ENCODE peak calls at places on chromosomes 7 and 10, in ten cellular contexts. One of them, this sample, is unnamed.

GRCh38 chr7:17275749-17276671 is 22.4 kb upstream of the AHR start:
- DNase-seq in bronchial epithelial cell: peak
- DNase-seq in putamen: no peak
- DNase-seq in T1000: peak
- DNase-seq in activated CD8-positive, alpha-beta T cell treated with anti-CD3 and anti-CD28 coated beads for 36 hours: no peak
- DNase-seq in NCI-H1092 treated with DMSO at 0.1 percent for 48 hours: no peak
- DNase-seq in central memory CD8-positive, alpha-beta T cell: no peak
- DNase-seq in HEK293T: no peak
- DNase-seq in kidney tubule cell: peak
- DNase-seq in NCI-H446: peak
- DNase-seq in this sample: peak

GRCh38 chr10:14567421-14567820 is 207.3 kb downstream of the FAM107B start:
- DNase-seq in bronchial epithelial cell: no peak
- DNase-seq in putamen: no peak
- DNase-seq in T1000: no peak
- DNase-seq in activated CD8-positive, alpha-beta T cell treated with anti-CD3 and anti-CD28 coated beads for 36 hours: no peak
- DNase-seq in NCI-H1092 treated with DMSO at 0.1 percent for 48 hours: no peak
- DNase-seq in central memory CD8-positive, alpha-beta T cell: no peak
- DNase-seq in HEK293T: no peak
- DNase-seq in kidney tubule cell: no peak
- DNase-seq in NCI-H446: no peak
- DNase-seq in this sample: no peak

GRCh38 chr7:129401968-129402860 is 32.0 kb upstream of the STRIP2 start:
- DNase-seq in bronchial epithelial cell: peak
- DNase-seq in putamen: peak
- DNase-seq in T1000: no peak
- DNase-seq in activated CD8-positive, alpha-beta T cell treated with anti-CD3 and anti-CD28 coated beads for 36 hours: peak
- DNase-seq in NCI-H1092 treated with DMSO at 0.1 percent for 48 hours: no peak
- DNase-seq in central memory CD8-positive, alpha-beta T cell: no peak
- DNase-seq in HEK293T: no peak
- DNase-seq in kidney tubule cell: peak
- DNase-seq in NCI-H446: no peak
- DNase-seq in this sample: peak

GRCh38 chr10:106506509-106507265 is 657.8 kb downstream of the SORCS1 start:
- DNase-seq in bronchial epithelial cell: peak
- DNase-seq in putamen: no peak
- DNase-seq in T1000: no peak
- DNase-seq in activated CD8-positive, alpha-beta T cell treated with anti-CD3 and anti-CD28 coated beads for 36 hours: no peak
- DNase-seq in NCI-H1092 treated with DMSO at 0.1 percent for 48 hours: no peak
- DNase-seq in central memory CD8-positive, alpha-beta T cell: no peak
- DNase-seq in HEK293T: no peak
- DNase-seq in kidney tubule cell: peak
- DNase-seq in NCI-H446: no peak
- DNase-seq in this sample: peak

GRCh38 chr7:150968056-150968455 is 10.1 kb downstream of the KCNH2 start:
- DNase-seq in bronchial epithelial cell: no peak
- DNase-seq in putamen: no peak
- DNase-seq in T1000: no peak
- DNase-seq in activated CD8-positive, alpha-beta T cell treated with anti-CD3 and anti-CD28 coated beads for 36 hours: no peak
- DNase-seq in NCI-H1092 treated with DMSO at 0.1 percent for 48 hours: no peak
- DNase-seq in central memory CD8-positive, alpha-beta T cell: no peak
- DNase-seq in HEK293T: no peak
- DNase-seq in kidney tubule cell: no peak
- DNase-seq in NCI-H446: no peak
- DNase-seq in this sample: no peak

GRCh38 chr7:75914169-75914654 is 743 bp upstream of the POR start:
- DNase-seq in bronchial epithelial cell: no peak
- DNase-seq in putamen: no peak
- DNase-seq in T1000: no peak
- DNase-seq in activated CD8-positive, alpha-beta T cell treated with anti-CD3 and anti-CD28 coated beads for 36 hours: no peak
- DNase-seq in NCI-H1092 treated with DMSO at 0.1 percent for 48 hours: no peak
- DNase-seq in central memory CD8-positive, alpha-beta T cell: no peak
- DNase-seq in HEK293T: no peak
- DNase-seq in kidney tubule cell: no peak
- DNase-seq in NCI-H446: no peak
- DNase-seq in this sample: no peak

GRCh38 chr10:17109475-17110207 is 20.0 kb downstream of the CUBN start:
- DNase-seq in bronchial epithelial cell: peak
- DNase-seq in putamen: no peak
- DNase-seq in T1000: no peak
- DNase-seq in activated CD8-positive, alpha-beta T cell treated with anti-CD3 and anti-CD28 coated beads for 36 hours: peak
- DNase-seq in NCI-H1092 treated with DMSO at 0.1 percent for 48 hours: no peak
- DNase-seq in central memory CD8-positive, alpha-beta T cell: no peak
- DNase-seq in HEK293T: no peak
- DNase-seq in kidney tubule cell: peak
- DNase-seq in NCI-H446: peak
- DNase-seq in this sample: peak

GRCh38 chr7:116726149-116726548 is 54.2 kb downstream of the MET start:
- DNase-seq in bronchial epithelial cell: no peak
- DNase-seq in putamen: no peak
- DNase-seq in T1000: no peak
- DNase-seq in activated CD8-positive, alpha-beta T cell treated with anti-CD3 and anti-CD28 coated beads for 36 hours: no peak
- DNase-seq in NCI-H1092 treated with DMSO at 0.1 percent for 48 hours: no peak
- DNase-seq in central memory CD8-positive, alpha-beta T cell: no peak
- DNase-seq in HEK293T: no peak
- DNase-seq in kidney tubule cell: no peak
- DNase-seq in NCI-H446: no peak
- DNase-seq in this sample: peak

GRCh38 chr10:49592726-49593563 is 17.2 kb upstream of the SLC18A3 start:
- DNase-seq in bronchial epithelial cell: peak
- DNase-seq in putamen: peak
- DNase-seq in T1000: peak
- DNase-seq in activated CD8-positive, alpha-beta T cell treated with anti-CD3 and anti-CD28 coated beads for 36 hours: peak
- DNase-seq in NCI-H1092 treated with DMSO at 0.1 percent for 48 hours: peak
- DNase-seq in central memory CD8-positive, alpha-beta T cell: peak
- DNase-seq in HEK293T: peak
- DNase-seq in kidney tubule cell: peak
- DNase-seq in NCI-H446: peak
- DNase-seq in this sample: peak

GRCh38 chr7:133703547-133703946 is 423.6 kb upstream of the LRGUK start:
- DNase-seq in bronchial epithelial cell: peak
- DNase-seq in putamen: no peak
- DNase-seq in T1000: peak
- DNase-seq in activated CD8-positive, alpha-beta T cell treated with anti-CD3 and anti-CD28 coated beads for 36 hours: no peak
- DNase-seq in NCI-H1092 treated with DMSO at 0.1 percent for 48 hours: no peak
- DNase-seq in central memory CD8-positive, alpha-beta T cell: no peak
- DNase-seq in HEK293T: no peak
- DNase-seq in kidney tubule cell: peak
- DNase-seq in NCI-H446: no peak
- DNase-seq in this sample: no peak

GRCh38 chr10:124020871-124021823 is 72.3 kb downstream of the CHST15 start:
- DNase-seq in bronchial epithelial cell: peak
- DNase-seq in putamen: no peak
- DNase-seq in T1000: no peak
- DNase-seq in activated CD8-positive, alpha-beta T cell treated with anti-CD3 and anti-CD28 coated beads for 36 hours: no peak
- DNase-seq in NCI-H1092 treated with DMSO at 0.1 percent for 48 hours: no peak
- DNase-seq in central memory CD8-positive, alpha-beta T cell: no peak
- DNase-seq in HEK293T: no peak
- DNase-seq in kidney tubule cell: no peak
- DNase-seq in NCI-H446: no peak
- DNase-seq in this sample: no peak

GRCh38 chr7:147492621-147493020 is 1097.9 kb upstream of the C7orf33 start:
- DNase-seq in bronchial epithelial cell: no peak
- DNase-seq in putamen: peak
- DNase-seq in T1000: no peak
- DNase-seq in activated CD8-positive, alpha-beta T cell treated with anti-CD3 and anti-CD28 coated beads for 36 hours: no peak
- DNase-seq in NCI-H1092 treated with DMSO at 0.1 percent for 48 hours: no peak
- DNase-seq in central memory CD8-positive, alpha-beta T cell: no peak
- DNase-seq in HEK293T: no peak
- DNase-seq in kidney tubule cell: peak
- DNase-seq in NCI-H446: no peak
- DNase-seq in this sample: peak

GRCh38 chr7:51366930-51367613 is 50.5 kb upstream of the COBL start:
- DNase-seq in bronchial epithelial cell: peak
- DNase-seq in putamen: peak
- DNase-seq in T1000: no peak
- DNase-seq in activated CD8-positive, alpha-beta T cell treated with anti-CD3 and anti-CD28 coated beads for 36 hours: peak
- DNase-seq in NCI-H1092 treated with DMSO at 0.1 percent for 48 hours: peak
- DNase-seq in central memory CD8-positive, alpha-beta T cell: no peak
- DNase-seq in HEK293T: peak
- DNase-seq in kidney tubule cell: peak
- DNase-seq in NCI-H446: peak
- DNase-seq in this sample: peak

GRCh38 chr7:158650821-158651225 is 53.8 kb downstream of the NCAPG2 start:
- DNase-seq in bronchial epithelial cell: peak
- DNase-seq in putamen: no peak
- DNase-seq in T1000: peak
- DNase-seq in activated CD8-positive, alpha-beta T cell treated with anti-CD3 and anti-CD28 coated beads for 36 hours: no peak
- DNase-seq in NCI-H1092 treated with DMSO at 0.1 percent for 48 hours: no peak
- DNase-seq in central memory CD8-positive, alpha-beta T cell: no peak
- DNase-seq in HEK293T: no peak
- DNase-seq in kidney tubule cell: no peak
- DNase-seq in NCI-H446: no peak
- DNase-seq in this sample: peak

GRCh38 chr7:93146465-93147127 is 1.6 kb downstream of the SAMD9L start:
- DNase-seq in bronchial epithelial cell: no peak
- DNase-seq in putamen: no peak
- DNase-seq in T1000: no peak
- DNase-seq in activated CD8-positive, alpha-beta T cell treated with anti-CD3 and anti-CD28 coated beads for 36 hours: peak
- DNase-seq in NCI-H1092 treated with DMSO at 0.1 percent for 48 hours: no peak
- DNase-seq in central memory CD8-positive, alpha-beta T cell: no peak
- DNase-seq in HEK293T: no peak
- DNase-seq in kidney tubule cell: no peak
- DNase-seq in NCI-H446: no peak
- DNase-seq in this sample: no peak

GRCh38 chr10:88361494-88361893 is 221.6 kb downstream of the RNLS start:
- DNase-seq in bronchial epithelial cell: no peak
- DNase-seq in putamen: no peak
- DNase-seq in T1000: no peak
- DNase-seq in activated CD8-positive, alpha-beta T cell treated with anti-CD3 and anti-CD28 coated beads for 36 hours: no peak
- DNase-seq in NCI-H1092 treated with DMSO at 0.1 percent for 48 hours: no peak
- DNase-seq in central memory CD8-positive, alpha-beta T cell: no peak
- DNase-seq in HEK293T: peak
- DNase-seq in kidney tubule cell: no peak
- DNase-seq in NCI-H446: no peak
- DNase-seq in this sample: no peak

GRCh38 chr10:100740476-100741341 is 4.7 kb upstream of the PAX2 start:
- DNase-seq in bronchial epithelial cell: no peak
- DNase-seq in putamen: no peak
- DNase-seq in T1000: no peak
- DNase-seq in activated CD8-positive, alpha-beta T cell treated with anti-CD3 and anti-CD28 coated beads for 36 hours: no peak
- DNase-seq in NCI-H1092 treated with DMSO at 0.1 percent for 48 hours: no peak
- DNase-seq in central memory CD8-positive, alpha-beta T cell: no peak
- DNase-seq in HEK293T: no peak
- DNase-seq in kidney tubule cell: peak
- DNase-seq in NCI-H446: no peak
- DNase-seq in this sample: no peak